ENCODE peak calls at places on chromosomes 1 and 21, in eight cellular contexts. T, S, G, Z, O, W, A and C are unnamed samples. For H3K36me3, the result is how much of the 10 kb centered on the place peaks cover.

GRCh38 chr21:38227401-38227800 is 29.4 kb upstream of the KCNJ15 start:
- DNase-seq in G (peak), A (no peak), W (no peak), O (no peak), S (peak), T (no peak), Z (no peak), C (no peak)

GRCh38 chr1:32892368-32893197 is 6.3 kb downstream of the HPCA start:
- DNase-seq in O (no peak), Z (no peak), A (peak), S (no peak), W (peak), G (no peak), T (no peak), C (no peak)

GRCh38 chr1:34113362-34113761 is 51.7 kb downstream of the CSMD2 start:
- DNase-seq in Z (no peak), T (no peak), W (peak), A (no peak), O (no peak), S (no peak), G (no peak), C (no peak)

GRCh38 chr1:62082456-62083363 is 111.9 kb upstream of the L1TD1 start:
- DNase-seq in A (no peak), Z (no peak), S (peak), T (no peak), W (peak), G (peak), O (no peak), C (no peak)

GRCh38 chr1:97078847-97079246 is 357.3 kb downstream of the PTBP2 start:
- DNase-seq in O (no peak), T (no peak), G (no peak), Z (no peak), W (no peak), A (no peak), S (no peak), C (no peak)

GRCh38 chr21:43304206-43304605 is 122.7 kb downstream of the SIK1 start:
- DNase-seq in T (peak), Z (no peak), A (no peak), G (no peak), S (no peak), O (peak), W (no peak), C (no peak)

GRCh38 chr1:203327684-203328457 is 22.6 kb downstream of the BTG2 start:
- DNase-seq in G (peak), O (peak), W (peak), A (peak), S (peak), T (peak), Z (peak), C (peak)

GRCh38 chr1:47785561-47786271 is 211.5 kb downstream of the TRABD2B start:
- DNase-seq in T (no peak), G (no peak), W (peak), O (no peak), S (peak), Z (no peak), A (no peak), C (peak)

GRCh38 chr1:204826970-204827369 is 43.7 kb upstream of the NFASC start:
- DNase-seq in G (no peak), A (no peak), S (no peak), W (peak), T (no peak), O (no peak), Z (no peak), C (no peak)

GRCh38 chr1:154971341-154971998 is 923 bp upstream of the SHC1 start:
- DNase-seq in Z (peak), W (no peak), G (no peak), A (no peak), O (peak), T (no peak), S (peak), C (no peak)

GRCh38 chr1:29991025-29991424 is 732.4 kb downstream of the MATN1 start:
- DNase-seq in Z (no peak), T (no peak), W (peak), G (no peak), A (no peak), S (peak), O (peak), C (no peak)

GRCh38 chr1:25694167-25694566 is 77.6 kb downstream of the MAN1C1 start:
- DNase-seq in G (no peak), W (no peak), S (no peak), A (no peak), Z (no peak), T (no peak), O (no peak), C (no peak)
- H3K36me3 ChIP-seq in G (under half), W (under half), S (under half), A (under half), Z (under half), T (under half), O (under half), C (under half)

DNA sequence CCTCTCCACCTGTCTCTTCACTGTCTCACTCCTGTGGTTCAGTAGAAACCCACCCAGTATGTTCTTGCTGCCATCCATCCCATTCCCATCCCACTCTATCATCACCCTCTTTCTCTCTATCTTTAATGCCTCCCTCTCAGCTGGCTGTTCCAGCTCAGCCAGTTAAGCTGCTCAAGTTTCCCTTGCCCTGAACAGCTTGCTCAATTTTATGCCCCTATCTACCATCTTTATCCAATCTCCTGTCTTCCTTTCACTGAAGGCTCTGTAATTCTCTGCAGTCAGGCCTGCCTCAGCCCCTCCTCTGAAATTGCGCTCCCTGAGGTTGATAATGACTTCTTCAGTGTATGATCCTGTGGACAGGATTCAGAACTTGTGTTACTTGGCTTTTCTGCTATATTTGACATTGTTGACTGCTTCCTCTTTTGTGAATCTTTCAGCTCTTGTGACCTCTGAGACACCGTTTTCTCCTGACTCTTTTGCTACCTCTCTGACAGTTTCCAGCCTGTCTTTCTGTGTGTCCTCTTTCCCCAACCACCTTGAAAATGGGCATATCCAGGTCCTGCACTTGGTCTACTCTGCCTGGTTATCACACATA is 13.9 kb upstream of the BCAR3 start:
- DNase-seq in O (no peak), Z (peak), A (no peak), W (no peak), S (no peak), T (no peak), G (no peak), C (peak)
- H3K36me3 ChIP-seq in O (under half), Z (under half), A (under half), W (under half), S (under half), T (under half), G (under half), C (under half)

GRCh38 chr1:109322974-109323373 is 16.2 kb upstream of the MYBPHL start:
- DNase-seq in Z (no peak), O (no peak), G (no peak), W (no peak), S (no peak), T (no peak), A (no peak), C (no peak)
- H3K36me3 ChIP-seq in Z (under half), O (half or more), G (under half), W (under half), S (under half), T (half or more), A (under half), C (half or more)

DNA sequence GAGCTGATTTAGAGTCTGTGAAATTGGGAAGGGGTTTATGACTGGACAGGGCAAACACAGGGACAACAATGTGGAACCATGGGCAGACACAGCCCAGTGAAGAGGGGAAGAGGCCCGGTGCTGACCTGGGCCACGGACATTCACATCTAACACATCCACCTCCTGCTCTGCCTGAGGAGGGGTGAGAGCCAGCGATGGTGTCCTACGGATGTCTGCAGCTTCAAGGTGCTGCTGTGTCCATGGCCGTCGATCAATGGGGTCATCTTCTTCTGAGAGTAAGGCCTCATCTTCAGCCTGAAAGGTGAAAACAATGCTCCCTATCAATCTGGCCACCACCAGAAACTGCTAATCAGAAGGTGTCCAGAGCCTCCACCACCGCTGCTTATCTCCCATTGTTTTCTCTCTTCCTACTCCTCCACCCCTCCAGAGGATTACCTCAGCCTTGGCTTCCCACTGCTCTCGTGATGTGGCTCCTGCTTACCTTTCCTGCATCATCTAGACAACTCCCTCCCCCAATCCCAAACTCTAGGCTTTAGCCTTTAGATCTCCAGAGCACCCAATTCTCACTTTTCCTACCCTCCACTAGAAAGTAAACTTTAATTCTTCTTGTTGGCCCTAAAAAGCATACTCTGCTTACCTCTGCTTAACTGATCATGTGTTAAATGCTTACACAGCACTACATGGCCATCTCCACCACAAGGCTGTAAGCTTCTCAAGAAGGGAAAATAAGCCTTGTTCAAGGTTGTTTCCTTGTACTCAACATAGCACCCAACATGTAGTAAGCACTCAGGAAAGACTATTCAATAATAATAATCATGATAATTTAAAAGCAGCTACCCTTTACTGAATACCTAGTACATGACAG is 24.0 kb upstream of the ADAM30 start:
- DNase-seq in W (no peak), A (no peak), O (no peak), S (no peak), G (no peak), T (no peak), Z (no peak), C (no peak)
- H3K36me3 ChIP-seq in W (under half), A (half or more), O (half or more), S (half or more), G (half or more), T (half or more), Z (half or more), C (half or more)

GRCh38 chr21:46118871-46119564 is 21.1 kb downstream of the COL6A2 start:
- DNase-seq in Z (no peak), T (peak), W (peak), S (no peak), O (peak), G (no peak), A (peak), C (peak)
- H3K36me3 ChIP-seq in Z (under half), T (half or more), W (under half), S (under half), O (half or more), G (half or more), A (under half), C (half or more)

GRCh38 chr1:88984553-88984945 is 7.9 kb downstream of the KYAT3 start:
- DNase-seq in S (peak), A (no peak), W (no peak), T (no peak), O (no peak), G (no peak), Z (no peak), C (no peak)

GRCh38 chr1:88983791-88984552 is 8.5 kb downstream of the KYAT3 start:
- DNase-seq in A (peak), T (no peak), Z (peak), S (peak), W (peak), G (peak), O (no peak), C (no peak)

GRCh38 chr1:88985692-88986091 is 6.7 kb downstream of the KYAT3 start:
- DNase-seq in A (no peak), G (no peak), S (peak), Z (no peak), O (no peak), T (no peak), W (no peak), C (no peak)

GRCh38 chr1:88982055-88982454 is 10.4 kb downstream of the KYAT3 start:
- DNase-seq in W (no peak), Z (no peak), T (no peak), O (no peak), A (no peak), G (peak), S (peak), C (no peak)

GRCh38 chr1:88985033-88985432 is 7.4 kb downstream of the KYAT3 start:
- DNase-seq in S (peak), G (peak), O (no peak), T (no peak), W (no peak), Z (peak), A (no peak), C (no peak)
- H3K36me3 ChIP-seq in S (under half), G (under half), O (under half), T (under half), W (under half), Z (under half), A (under half), C (under half)